ENCODE peak calls at places on chromosomes 5 and 9, in ten cellular contexts. M is progenitor cell of endocrine pancreas, S is H9, X is A172, L is HFFc6, J is HFF-Myc, C is brain microvascular endothelial cell, T is nucleus accumbens, G is NCI-H510A treated with DMSO at 0.1 percent for 48 hours, B is uterus. H is an unnamed sample.
A peak's percentile ranks its signal among the peaks of the same experiment; 100 is the strongest.

GRCh38 chr5:112420111-112420864 is 1.2 kb upstream of the EPB41L4A start:
- DNase-seq in T (peak; percentile 38), X (peak; percentile 64), M (peak; percentile 81), C (peak; percentile 38), J (peak; percentile 10), G (peak; percentile 59), L (peak; percentile 23), S (peak; percentile 87), B (peak; percentile 68), H (no peak)

GRCh38 chr5:148482697-148483462 is 99.1 kb downstream of the FBXO38 start:
- DNase-seq in G (no peak), S (peak; percentile 89), T (no peak), J (no peak), M (peak; percentile 44), L (peak; percentile 31), X (peak; percentile 47), C (peak; percentile 25), B (no peak), H (peak; percentile 33)

GRCh38 chr5:141637266-141637692 is 482 bp downstream of the RELL2 start:
- DNase-seq in C (no peak), L (no peak), G (peak; percentile 25), T (no peak), B (no peak), S (no peak), X (no peak), J (no peak), M (peak; percentile 19), H (peak; percentile 45)

GRCh38 chr9:131188986-131189385 is 63.6 kb downstream of the NUP214 start:
- DNase-seq in G (no peak), M (no peak), T (no peak), X (no peak), L (no peak), S (no peak), J (no peak), B (no peak), C (no peak), H (no peak)

GRCh38 chr5:101543780-101544179 is 640.7 kb upstream of the ST8SIA4 start:
- DNase-seq in B (no peak), G (no peak), M (no peak), X (no peak), L (no peak), C (no peak), J (no peak), S (no peak), T (no peak), H (no peak)

GRCh38 chr5:42337143-42337542 is 86.1 kb upstream of the GHR start:
- DNase-seq in X (no peak), M (no peak), S (no peak), B (no peak), C (no peak), L (no peak), G (no peak), J (no peak), T (no peak), H (no peak)

GRCh38 chr9:113930384-113930783 is 54.3 kb downstream of the ZNF618 start:
- DNase-seq in J (no peak), X (no peak), L (no peak), B (no peak), S (no peak), G (no peak), C (no peak), T (no peak), M (no peak), H (no peak)

GRCh38 chr5:18745988-18746615 is 1111.8 kb downstream of the TAF11L14 start:
- DNase-seq in X (peak; percentile 92), S (no peak), C (no peak), J (no peak), G (peak; percentile 59), L (no peak), T (no peak), B (no peak), M (no peak), H (peak; percentile 77)

GRCh38 chr9:81621785-81622243 is 67.5 kb downstream of the TLE1 start:
- DNase-seq in G (no peak), X (no peak), L (no peak), B (no peak), M (no peak), T (no peak), S (peak; percentile 50), C (no peak), J (no peak), H (no peak)

GRCh38 chr9:105656131-105656921 is 5.9 kb upstream of the TAL2 start:
- DNase-seq in B (no peak), C (no peak), G (peak; percentile 34), M (peak; percentile 47), S (peak; percentile 43), T (no peak), X (no peak), L (no peak), J (no peak), H (no peak)

GRCh38 chr9:6944896-6945295 is 187.1 kb downstream of the KDM4C start:
- DNase-seq in G (no peak), L (peak; percentile 59), T (no peak), B (no peak), M (no peak), S (no peak), X (no peak), J (no peak), C (peak; percentile 66), H (no peak)

GRCh38 chr5:16987776-16988175 is 51.7 kb upstream of the MYO10 start:
- DNase-seq in J (no peak), T (no peak), M (no peak), B (no peak), L (no peak), S (no peak), G (no peak), C (no peak), X (no peak), H (no peak)

GRCh38 chr9:73167614-73168013 is 15.9 kb downstream of the ANXA1 start:
- DNase-seq in C (no peak), S (no peak), G (no peak), L (no peak), M (no peak), B (no peak), T (no peak), J (no peak), X (no peak), H (no peak)

H was measured in DND-41.